ENCODE peak calls at places on chromosomes 13 and 19, in ten cellular contexts. U is ovary; C is epithelial cell of esophagus; J is stimulated activated CD4-positive, alpha-beta T cell treated with anti-CD3 and anti-CD28 coated beads, Interleukin-12 subunit alpha, Interleukin-12 subunit beta, amount 100 ng/mL, for 48 hours; X is GM12865; Z is NCI-H1105 treated with DMSO at 0.1 percent for 48 hours; M is endodermal cell; W is NCI-H1436; E is stromal cell of bone marrow; T is fibroblast of villous mesenchyme. V is an unnamed sample.

GRCh38 chr19:30645946-30646577 is 273.9 kb downstream of the ZNF536 start:
- DNase-seq in C (no peak), J (no peak), T (no peak), Z (no peak), U (no peak), M (no peak), X (no peak), W (no peak), E (no peak), V (no peak)

GRCh38 chr13:34967851-34968562 is 25.9 kb downstream of the NBEA start:
- DNase-seq in W (no peak), C (peak; percentile 24), X (no peak), U (no peak), E (no peak), T (no peak), M (no peak), J (no peak), Z (peak; percentile 43), V (no peak)

GRCh38 chr19:58518261-58519086 is 1.1 kb downstream of the ZBTB45 start:
- DNase-seq in J (no peak), W (no peak), C (peak; percentile 21), E (no peak), X (peak; percentile 22), U (peak; percentile 35), Z (no peak), M (no peak), T (no peak), V (no peak)

GRCh38 chr13:57673197-57673596 is 41.7 kb downstream of the PCDH17 start:
- DNase-seq in T (no peak), U (no peak), X (no peak), E (no peak), C (no peak), M (peak; percentile 60), Z (no peak), W (no peak), J (no peak), V (no peak)

GRCh38 chr19:412356-413355 is 3.7 kb upstream of the C2CD4C start:
- DNase-seq in Z (no peak), E (no peak), W (no peak), U (no peak), J (no peak), T (no peak), M (peak; percentile 85), X (no peak), C (no peak), V (no peak)

GRCh38 chr19:45499196-45500180 is 1.2 kb downstream of the PPM1N start:
- DNase-seq in U (no peak), M (peak; percentile 98), C (peak; percentile 65), W (peak; percentile 72), Z (no peak), E (no peak), J (peak; percentile 58), T (peak; percentile 36), X (peak; percentile 87), V (no peak)

GRCh38 chr19:10419200-10419645 is 1.1 kb upstream of the PDE4A start:
- DNase-seq in X (no peak), J (no peak), W (no peak), U (no peak), C (no peak), E (no peak), Z (no peak), T (no peak), M (peak; percentile 75), V (no peak)

GRCh38 chr13:31725841-31726240 is 13.5 kb upstream of the RXFP2 start:
- DNase-seq in Z (no peak), W (no peak), C (peak; percentile 11), J (no peak), M (no peak), E (no peak), U (no peak), T (no peak), X (no peak), V (no peak)

GRCh38 chr19:34675250-34675649 is 1.7 kb downstream of the SCGB2B2 start:
- DNase-seq in M (no peak), C (no peak), W (no peak), U (no peak), T (no peak), J (no peak), Z (no peak), X (no peak), E (no peak), V (no peak)

GRCh38 chr13:55263045-55263444 is 1877.7 kb upstream of the PRR20A start:
- DNase-seq in Z (no peak), M (no peak), J (no peak), E (no peak), C (no peak), U (no peak), X (no peak), T (no peak), W (no peak), V (no peak)

GRCh38 chr13:45851171-45851889 is at the start of gene SIAH3:
- DNase-seq in Z (no peak), C (peak; percentile 55), E (peak; percentile 6), M (peak; percentile 74), J (peak; percentile 15), X (no peak), T (peak; percentile 11), U (no peak), W (no peak), V (no peak)

GRCh38 chr13:79806821-79807220 is 325.9 kb downstream of the NDFIP2 start:
- DNase-seq in J (no peak), X (no peak), E (no peak), M (no peak), C (no peak), W (no peak), Z (no peak), T (no peak), U (no peak), V (no peak)

GRCh38 chr19:32357720-32358119 is 12.3 kb downstream of the ZNF507 start:
- DNase-seq in X (no peak), U (no peak), C (no peak), W (no peak), M (no peak), T (no peak), E (no peak), J (no peak), Z (no peak), V (peak; percentile 31)

GRCh38 chr19:33177417-33177976 is 16.6 kb upstream of the LRP3 start:
- DNase-seq in J (no peak), W (no peak), E (no peak), C (no peak), U (no peak), X (no peak), T (no peak), M (peak; percentile 79), Z (no peak), V (no peak)

GRCh38 chr19:17522988-17523872 is 11.8 kb downstream of the PGLS start:
- DNase-seq in X (peak; percentile 97), Z (no peak), J (peak; percentile 43), M (peak; percentile 37), E (no peak), T (no peak), U (no peak), W (no peak), C (no peak), V (no peak)

GRCh38 chr13:76725211-76725610 is 161.0 kb downstream of the KCTD12 start:
- DNase-seq in U (no peak), W (no peak), E (no peak), J (no peak), X (no peak), C (no peak), Z (no peak), T (peak; percentile 56), M (no peak), V (no peak)

GRCh38 chr19:58364127-58364526 is 1.6 kb upstream of the ZNF497 start:
- DNase-seq in W (no peak), C (no peak), Z (no peak), X (peak; percentile 46), U (no peak), M (no peak), J (no peak), E (no peak), T (no peak), V (no peak)

GRCh38 chr13:95624020-95624419 is 20.5 kb downstream of the DZIP1 start:
- DNase-seq in W (peak; percentile 46), T (peak; percentile 72), E (peak; percentile 34), M (peak; percentile 63), X (peak; percentile 70), Z (peak; percentile 22), U (no peak), C (peak; percentile 68), J (no peak), V (no peak)

GRCh38 chr19:15332311-15332996 is at the start of gene BRD4:
- DNase-seq in Z (peak; percentile 42), E (no peak), X (peak; percentile 81), C (peak; percentile 61), J (peak; percentile 72), M (peak; percentile 90), T (peak; percentile 55), W (peak; percentile 66), U (peak; percentile 86), V (peak; percentile 14)

V was measured in NCI-H1694.